ENCODE peak calls at places on chromosome 18, in four cellular contexts. Z is HepG2, M is GM12878, F is K562. K is an unnamed sample.

GRCh38 chr18:32530947-32531651 is 60.4 kb upstream of the GAREM1 start:
- DNase-seq in Z (no peak), M (no peak), F (no peak), K (no peak)

GRCh38 chr18:50806208-50806616 is 13.6 kb downstream of the MRO start:
- DNase-seq in Z (peak; percentile 41), M (no peak), F (peak; percentile 30), K (no peak)

GRCh38 chr18:25561923-25562322 is 210.0 kb upstream of the ZNF521 start:
- DNase-seq in Z (peak; percentile 12), M (no peak), F (peak; percentile 37), K (peak; percentile 44)

GRCh38 chr18:35506024-35506712 is 8.4 kb upstream of the INO80C start:
- DNase-seq in Z (no peak), M (no peak), F (no peak), K (no peak)

GRCh38 chr18:70181725-70182124 is 23.8 kb downstream of the RTTN start:
- DNase-seq in Z (no peak), M (no peak), F (no peak), K (no peak)

GRCh38 chr18:58682429-58683069 is 11.3 kb downstream of the MALT1 start:
- DNase-seq in Z (peak; percentile 68), M (no peak), F (no peak), K (no peak)

GRCh38 chr18:9094307-9095226 is 7.9 kb upstream of the NDUFV2 start:
- DNase-seq in Z (peak; percentile 92), M (no peak), F (peak; percentile 42), K (no peak)

GRCh38 chr18:66966171-66966570 is 362.3 kb upstream of the CDH19 start:
- DNase-seq in Z (no peak), M (no peak), F (no peak), K (no peak)

GRCh38 chr18:21509062-21509461 is 91.4 kb downstream of the ESCO1 start:
- DNase-seq in Z (no peak), M (no peak), F (no peak), K (no peak)

GRCh38 chr18:57837917-57838548 is 34.9 kb upstream of the ATP8B1 start:
- DNase-seq in Z (no peak), M (peak; percentile 91), F (no peak), K (no peak)

GRCh38 chr18:54791657-54792056 is 36.6 kb upstream of the RAB27B start:
- DNase-seq in Z (no peak), M (no peak), F (no peak), K (no peak)

GRCh38 chr18:76697441-76697901 is 124.9 kb upstream of the ZNF236 start:
- DNase-seq in Z (no peak), M (no peak), F (no peak), K (no peak)

GRCh38 chr18:36592282-36592681 is 236.5 kb downstream of the TPGS2 start:
- DNase-seq in Z (no peak), M (no peak), F (no peak), K (no peak)

GRCh38 chr18:79315589-79315988 is 80.1 kb upstream of the NFATC1 start:
- DNase-seq in Z (no peak), M (no peak), F (no peak), K (no peak)

DNA sequence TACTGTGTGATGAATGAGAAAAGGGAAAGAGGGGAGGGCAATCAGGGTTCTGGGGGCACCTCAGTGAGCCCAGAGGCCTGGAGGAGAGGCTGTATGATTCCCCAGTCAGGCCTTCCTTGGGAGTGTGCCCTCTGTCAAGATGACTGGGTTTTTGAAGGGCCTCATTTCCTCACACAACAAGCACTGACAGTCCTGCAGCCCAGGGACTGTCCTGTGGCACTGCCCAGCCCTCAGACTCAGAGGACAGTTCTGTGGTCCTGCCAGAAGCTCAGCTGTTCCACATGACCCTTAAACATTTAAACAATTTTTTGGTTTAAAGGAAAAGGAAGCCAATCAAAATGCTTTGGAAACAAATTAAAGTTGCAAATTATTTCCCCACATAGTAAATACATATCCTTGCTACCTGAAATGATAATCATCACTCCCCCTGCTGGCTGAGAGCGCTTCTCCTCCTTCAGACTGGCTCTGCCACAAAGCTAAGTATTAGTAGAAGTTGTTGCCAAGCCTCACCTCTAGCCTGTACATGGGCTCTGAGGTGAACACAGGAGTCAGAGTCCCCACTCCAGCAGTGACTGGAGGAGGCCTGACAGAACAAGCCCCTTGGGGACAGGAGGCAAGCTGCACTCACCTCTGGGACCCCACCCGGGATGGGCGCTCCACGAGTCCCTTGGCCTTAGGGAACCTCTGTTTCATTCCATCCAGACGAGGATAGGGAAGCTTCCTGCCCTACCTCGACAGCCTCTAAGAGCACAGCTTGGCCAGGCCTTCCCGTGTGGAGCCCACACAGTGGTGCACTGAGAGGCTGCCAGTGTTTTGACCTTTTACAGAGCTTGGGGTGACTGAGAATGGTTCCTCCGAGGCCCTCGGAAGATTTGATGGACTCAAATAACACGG is 91.2 kb upstream of the SMAD7 start:
- DNase-seq in Z (peak; percentile 40), M (no peak), F (no peak), K (no peak)
- TF ChIP-seq SIN3A in Z (no peak), M (no peak), F (no peak), K (no peak)

DNA sequence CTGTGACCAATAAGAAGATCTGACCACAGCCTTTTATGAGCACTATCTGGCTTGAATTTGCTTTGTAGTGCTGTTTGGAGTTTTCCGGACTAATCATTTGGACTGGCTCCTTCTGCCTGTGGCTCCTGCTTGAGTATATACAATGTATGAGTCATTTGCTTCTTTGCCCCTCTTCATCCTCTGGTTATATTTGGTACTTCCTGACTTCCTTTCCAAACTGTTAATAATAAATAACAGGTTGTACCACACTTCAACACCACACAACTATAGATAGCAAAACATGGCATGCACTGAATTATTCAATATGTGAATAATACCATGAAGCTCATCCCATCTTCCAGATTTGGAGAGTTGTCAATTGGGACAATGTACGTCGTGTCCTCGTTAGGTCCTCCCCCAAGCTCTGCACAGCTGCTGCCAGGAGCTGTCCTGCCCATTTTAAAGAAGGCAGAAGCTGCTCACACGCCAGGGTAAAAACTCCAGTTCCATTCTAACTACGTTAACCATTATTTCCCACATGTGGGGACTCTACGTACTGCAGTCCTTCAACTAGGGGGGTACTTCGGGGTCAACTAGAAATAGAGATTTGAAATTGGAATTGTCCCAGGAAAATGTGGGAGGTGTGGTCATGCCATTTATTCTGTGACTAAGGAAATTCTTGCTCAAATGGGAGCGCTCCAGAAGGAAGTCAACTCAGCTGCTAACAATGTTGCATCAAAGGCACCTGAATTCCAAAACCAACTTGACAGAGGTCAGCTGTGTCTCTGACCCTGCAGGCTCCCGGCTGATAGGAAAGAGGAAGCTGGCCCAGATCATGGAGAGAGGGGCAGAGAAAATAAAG is 38.1 kb downstream of the ST8SIA5 start:
- DNase-seq in Z (no peak), M (no peak), F (no peak), K (no peak)
- TF ChIP-seq MAX in Z (no peak), M (no peak), F (no peak), K (no peak)

GRCh38 chr18:63290456-63291200 is 28.9 kb downstream of the BCL2 start:
- DNase-seq in Z (no peak), M (no peak), F (no peak), K (no peak)
- TF ChIP-seq SIN3A in Z (no peak), M (no peak), F (no peak), K (no peak)

DNA sequence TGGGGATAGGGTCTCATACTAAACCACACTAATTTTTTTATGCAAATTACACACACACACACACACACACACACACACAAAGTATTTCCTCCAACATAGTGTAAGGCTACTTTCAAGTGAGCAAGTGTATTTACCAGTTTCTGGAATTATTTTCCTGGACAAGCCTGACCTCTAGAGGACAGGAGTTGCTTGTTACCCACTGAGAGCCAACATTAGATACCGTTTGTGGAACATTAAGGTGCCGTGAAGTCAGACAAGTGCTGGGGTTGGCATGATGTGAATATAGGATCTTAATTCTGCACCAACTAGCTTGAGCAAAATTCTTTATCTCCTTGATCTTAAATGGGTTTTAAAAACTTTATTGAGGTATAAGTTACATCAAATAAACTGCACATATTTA is 39.3 kb upstream of the SERPINB2 start:
- DNase-seq in Z (peak; percentile 39), M (no peak), F (peak; percentile 6), K (peak; percentile 22)
- TF ChIP-seq MAX in Z (no peak), M (no peak), F (no peak), K (no peak)

GRCh38 chr18:74682998-74683311 is 85.3 kb downstream of the ZNF407 start:
- DNase-seq in Z (no peak), M (no peak), F (no peak), K (peak; percentile 12)
- TF ChIP-seq SIN3A in Z (no peak), M (no peak), F (no peak), K (no peak)

DNA sequence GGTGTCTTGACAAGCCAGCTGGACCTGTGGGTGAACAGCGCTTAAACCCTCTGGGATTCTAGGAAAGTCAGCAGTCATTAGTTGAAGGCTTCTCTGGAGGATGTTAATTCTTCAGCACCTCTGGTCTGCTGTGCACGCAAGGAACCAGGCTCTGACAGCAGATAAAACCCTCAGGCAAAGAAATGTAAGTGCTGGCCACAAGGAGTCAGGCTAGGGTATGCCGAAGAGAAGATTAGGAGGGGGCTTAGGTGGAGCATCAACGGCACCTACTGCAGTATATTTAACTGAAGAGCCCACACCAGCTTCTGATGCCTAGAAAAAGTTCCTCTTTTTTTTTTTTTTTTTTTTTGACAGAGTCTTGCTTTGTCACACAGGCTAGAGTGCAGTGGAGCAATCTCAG is 304.2 kb upstream of the MC4R start:
- DNase-seq in Z (no peak), M (no peak), F (no peak), K (no peak)
- TF ChIP-seq MAX in Z (no peak), M (no peak), F (no peak), K (no peak)

K was measured in SK-N-SH.